ENCODE peak calls at places on chromosomes 1 and 21, in eight cellular contexts. P is CD8-positive, alpha-beta T cell; N is uterus; I is astrocyte of the spinal cord; K is A549; M is adrenal gland; G is H54; T is putamen. S is an unnamed sample.

GRCh38 chr1:77832889-77833288 is 53.4 kb downstream of the MIGA1 start:
- DNase-seq in P (no peak), M (no peak), N (no peak), I (peak; percentile 95), K (no peak), G (no peak), T (peak; percentile 4), S (no peak)

GRCh38 chr1:173503391-173503790 is 26.3 kb downstream of the PRDX6 start:
- DNase-seq in P (no peak), G (no peak), N (no peak), M (no peak), T (no peak), K (peak; percentile 17), I (no peak), S (no peak)

GRCh38 chr1:2386636-2387611 is 4.4 kb downstream of the MORN1 start:
- DNase-seq in T (no peak), I (no peak), G (no peak), P (no peak), M (no peak), N (no peak), K (no peak), S (no peak)

GRCh38 chr1:109298666-109299086 is 8.1 kb downstream of the MYBPHL start:
- DNase-seq in G (no peak), M (peak; percentile 52), I (no peak), T (peak; percentile 83), K (no peak), P (no peak), N (no peak), S (no peak)

GRCh38 chr1:22018583-22019559 is 17.4 kb downstream of the CELA3A start:
- DNase-seq in K (peak; percentile 66), G (peak; percentile 48), N (no peak), P (peak; percentile 52), I (peak; percentile 87), T (no peak), M (peak; percentile 58), S (peak; percentile 74)

GRCh38 chr1:238360474-238360873 is 469.8 kb upstream of the ZP4 start:
- DNase-seq in G (no peak), I (no peak), M (no peak), K (no peak), P (no peak), T (no peak), N (no peak), S (no peak)

GRCh38 chr1:210234254-210234747 is 1.7 kb downstream of the SERTAD4 start:
- DNase-seq in K (no peak), N (peak; percentile 34), I (no peak), T (no peak), M (no peak), P (no peak), G (no peak), S (no peak)

GRCh38 chr1:16145988-16146887 is 9.6 kb downstream of the EPHA2 start:
- DNase-seq in G (peak; percentile 56), P (no peak), M (peak; percentile 95), T (no peak), I (peak; percentile 95), K (peak; percentile 87), N (peak; percentile 91), S (no peak)

GRCh38 chr1:22930235-22930912 is 42.3 kb downstream of the LACTBL1 start:
- DNase-seq in G (peak; percentile 54), K (peak; percentile 34), P (no peak), N (peak; percentile 21), I (peak; percentile 24), T (no peak), M (peak; percentile 55), S (no peak)

GRCh38 chr1:21823206-21823979 is 11.3 kb downstream of the LDLRAD2 start:
- DNase-seq in M (no peak), N (no peak), T (no peak), P (no peak), I (no peak), G (no peak), K (no peak), S (no peak)

GRCh38 chr21:29175408-29176147 is 45.1 kb downstream of the MAP3K7CL start:
- DNase-seq in G (no peak), P (no peak), N (no peak), I (peak; percentile 53), T (no peak), M (no peak), K (peak; percentile 66), S (no peak)

GRCh38 chr1:164577291-164577690 is 18.3 kb downstream of the PBX1 start:
- DNase-seq in I (no peak), K (no peak), T (no peak), M (no peak), P (no peak), N (no peak), G (no peak), S (no peak)

S was measured in central memory CD4-positive, alpha-beta T cell.